ENCODE peak calls at places on chromosomes 2 and 18, in nine cellular contexts. B is upper lobe of right lung, Q is IMR-90, V is GM10248, T is tibial artery, M is MM.1S, Z is brain microvascular endothelial cell, C is astrocyte of the spinal cord, L is foreskin fibroblast. D is an unnamed sample.

GRCh38 chr2:10135296-10136089 is 13.0 kb downstream of the RRM2 start:
- DNase-seq in B (no peak), Q (peak; percentile 53), V (no peak), T (peak; percentile 50), M (no peak), Z (peak; percentile 74), C (peak; percentile 41), L (no peak), D (peak; percentile 51)

GRCh38 chr2:28377984-28378678 is 14.5 kb upstream of the FOSL2 start:
- DNase-seq in B (peak; percentile 76), Q (no peak), V (no peak), T (no peak), M (no peak), Z (no peak), C (no peak), L (no peak), D (no peak)

GRCh38 chr18:39863916-39864315 is 2091.1 kb upstream of the PIK3C3 start:
- DNase-seq in B (no peak), Q (no peak), V (no peak), T (no peak), M (no peak), Z (no peak), C (no peak), L (no peak), D (no peak)

GRCh38 chr18:36398419-36398818 is 100.9 kb downstream of the FHOD3 start:
- DNase-seq in B (no peak), Q (no peak), V (no peak), T (no peak), M (no peak), Z (no peak), C (no peak), L (no peak), D (no peak)

GRCh38 chr2:176085861-176086771 is 2.4 kb upstream of the EVX2 start:
- DNase-seq in B (peak; percentile 58), Q (peak; percentile 34), V (no peak), T (peak; percentile 66), M (no peak), Z (no peak), C (no peak), L (no peak), D (peak; percentile 50)

GRCh38 chr18:36695806-36696205 is 133.0 kb downstream of the TPGS2 start:
- DNase-seq in B (no peak), Q (no peak), V (no peak), T (no peak), M (no peak), Z (no peak), C (no peak), L (no peak), D (no peak)

GRCh38 chr2:153509133-153509532 is 30.6 kb upstream of the RPRM start:
- DNase-seq in B (no peak), Q (no peak), V (no peak), T (no peak), M (no peak), Z (no peak), C (no peak), L (no peak), D (no peak)

GRCh38 chr18:77021075-77021474 is 111.5 kb downstream of the MBP start:
- DNase-seq in B (no peak), Q (no peak), V (no peak), T (no peak), M (no peak), Z (no peak), C (no peak), L (no peak), D (no peak)

GRCh38 chr2:157444643-157445040 is 753 bp upstream of the CYTIP start:
- DNase-seq in B (no peak), Q (no peak), V (no peak), T (no peak), M (peak; percentile 69), Z (no peak), C (no peak), L (no peak), D (no peak)

GRCh38 chr2:47211497-47212011 is 56.4 kb upstream of the STPG4 start:
- DNase-seq in B (no peak), Q (no peak), V (no peak), T (no peak), M (no peak), Z (no peak), C (no peak), L (no peak), D (no peak)

GRCh38 chr2:120607996-120608395 is 127.7 kb upstream of the GLI2 start:
- DNase-seq in B (peak; percentile 34), Q (no peak), V (no peak), T (no peak), M (no peak), Z (no peak), C (no peak), L (no peak), D (no peak)

GRCh38 chr2:128422571-128422970 is 103.9 kb upstream of the HS6ST1 start:
- DNase-seq in B (peak; percentile 35), Q (peak; percentile 88), V (no peak), T (peak; percentile 80), M (no peak), Z (peak; percentile 83), C (peak; percentile 84), L (peak; percentile 94), D (peak; percentile 84)

DNA sequence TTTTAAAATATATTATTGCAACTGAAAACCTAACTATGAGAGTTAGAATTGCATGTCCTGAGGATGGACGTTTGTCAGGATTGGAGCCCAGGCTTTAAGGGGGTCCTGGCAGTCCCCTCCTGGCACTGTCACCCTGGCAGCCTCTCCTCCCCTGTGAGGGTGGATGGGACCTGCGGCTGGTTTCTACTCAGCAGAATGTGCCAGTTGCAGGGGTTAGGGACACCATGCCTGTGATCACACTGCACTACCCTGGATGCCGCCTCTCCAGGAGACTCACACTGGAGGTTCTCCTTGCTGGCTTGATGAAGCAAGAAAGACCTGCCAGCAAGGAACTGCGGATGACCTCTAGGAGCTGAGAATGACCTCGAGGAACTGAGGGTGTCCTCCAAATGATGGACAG is 356.7 kb upstream of the MYT1L start:
- DNase-seq in B (peak; percentile 48), Q (no peak), V (no peak), T (no peak), M (no peak), Z (no peak), C (no peak), L (no peak), D (no peak)
- TF ChIP-seq CTCF in B (no peak), Q (no peak), V (no peak), T (no peak), M (no peak), Z (no peak), C (no peak), L (no peak), D (no peak)

GRCh38 chr2:68057658-68058396 is 5.0 kb downstream of the C1D start:
- DNase-seq in B (no peak), Q (no peak), V (no peak), T (no peak), M (no peak), Z (no peak), C (no peak), L (no peak), D (no peak)
- TF ChIP-seq CTCF in B (no peak), Q (no peak), V (no peak), T (no peak), M (no peak), Z (no peak), C (no peak), L (no peak), D (no peak)

GRCh38 chr2:190333395-190333794 is 10.0 kb upstream of the INPP1 start:
- DNase-seq in B (no peak), Q (no peak), V (no peak), T (no peak), M (no peak), Z (no peak), C (no peak), L (no peak), D (no peak)

GRCh38 chr2:190327995-190328394 is 8.4 kb upstream of the HIBCH start:
- DNase-seq in B (no peak), Q (no peak), V (no peak), T (no peak), M (no peak), Z (no peak), C (no peak), L (no peak), D (no peak)

GRCh38 chr2:190333928-190334327 is 9.5 kb upstream of the INPP1 start:
- DNase-seq in B (no peak), Q (no peak), V (no peak), T (no peak), M (no peak), Z (no peak), C (no peak), L (no peak), D (no peak)

GRCh38 chr2:190325588-190325987 is 6.0 kb upstream of the HIBCH start:
- DNase-seq in B (no peak), Q (no peak), V (no peak), T (no peak), M (no peak), Z (no peak), C (no peak), L (no peak), D (no peak)

GRCh38 chr2:190328748-190329147 is 9.1 kb upstream of the HIBCH start:
- DNase-seq in B (no peak), Q (peak; percentile 33), V (no peak), T (no peak), M (no peak), Z (no peak), C (peak; percentile 13), L (no peak), D (peak; percentile 36)
- TF ChIP-seq CTCF in B (peak; percentile 33), Q (peak; percentile 36), V (no peak), T (no peak), M (no peak), Z (no peak), C (peak; percentile 21), L (no peak), D (no peak)

GRCh38 chr2:25879133-25879730 is 945 bp upstream of the ASXL2 start:
- DNase-seq in B (no peak), Q (peak; percentile 77), V (no peak), T (no peak), M (no peak), Z (peak; percentile 55), C (peak; percentile 65), L (peak; percentile 41), D (peak; percentile 27)

GRCh38 chr2:25881759-25882158 is 3.5 kb upstream of the ASXL2 start:
- DNase-seq in B (no peak), Q (no peak), V (no peak), T (no peak), M (no peak), Z (no peak), C (no peak), L (no peak), D (no peak)

GRCh38 chr2:25877431-25878360 is 591 bp downstream of the ASXL2 start:
- DNase-seq in B (peak; percentile 74), Q (peak; percentile 58), V (peak; percentile 74), T (peak; percentile 70), M (peak; percentile 87), Z (peak; percentile 55), C (peak; percentile 60), L (peak; percentile 26), D (peak; percentile 61)

DNA sequence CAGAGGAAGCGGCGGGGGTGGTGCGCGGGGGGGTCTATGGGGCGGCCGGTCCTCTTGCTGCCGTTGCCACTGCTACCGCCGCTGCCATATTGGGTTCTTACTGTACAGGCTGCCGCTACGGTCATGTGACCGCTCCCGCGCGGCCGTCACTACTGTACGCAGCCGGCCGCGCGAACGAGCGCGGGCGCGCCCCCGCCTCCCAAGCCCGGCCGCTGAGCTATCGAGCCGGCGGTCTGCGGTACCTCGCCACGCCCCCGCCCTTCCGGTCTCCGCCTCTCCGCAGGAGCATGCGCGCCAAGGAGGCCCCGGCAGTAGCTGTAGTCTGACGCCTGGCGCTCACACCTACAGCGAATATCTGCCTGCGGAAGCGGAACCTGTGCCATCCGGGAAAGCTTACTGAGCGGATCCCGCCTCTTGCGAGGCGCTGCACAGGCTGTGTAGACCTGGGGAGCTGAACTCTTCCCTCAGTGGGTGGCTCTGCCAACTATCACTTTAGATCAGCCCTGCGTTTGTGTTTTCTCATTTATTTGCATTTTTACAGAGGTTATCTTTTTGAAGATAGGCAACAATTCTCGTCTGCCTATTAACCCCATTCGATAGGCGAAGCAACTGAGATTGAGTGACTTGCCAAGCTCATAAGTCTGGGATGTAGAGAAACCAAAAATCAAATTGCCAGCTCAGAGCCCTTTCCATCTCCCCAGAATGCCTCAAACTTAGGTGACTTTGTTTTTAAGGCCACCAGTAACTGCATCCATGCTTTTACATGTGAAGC is at the start of gene ASXL2:
- DNase-seq in B (peak; percentile 99), Q (peak; percentile 97), V (peak; percentile 95), T (peak; percentile 97), M (peak; percentile 99), Z (peak; percentile 97), C (peak; percentile 98), L (peak; percentile 98), D (peak; percentile 98)
- TF ChIP-seq CTCF in B (no peak), Q (no peak), V (no peak), T (no peak), M (no peak), Z (no peak), C (no peak), L (no peak), D (no peak)